ENCODE peak calls at places on chromosomes 5 and 9, in nine cellular contexts. E, Z, W, Y, N, Q, O, C and P are unnamed samples.

GRCh38 chr5:132228241-132229035 is 785 bp upstream of the P4HA2 start:
- DNase-seq in E (no peak), Z (no peak), W (no peak), Y (no peak), N (no peak), Q (no peak), O (no peak), C (no peak), P (no peak)

GRCh38 chr5:141780240-141780951 is 97.8 kb downstream of the PCDH1 start:
- DNase-seq in E (no peak), Z (no peak), W (no peak), Y (no peak), N (no peak), Q (no peak), O (no peak), C (no peak), P (no peak)

GRCh38 chr5:141094481-141095262 is at the start of gene PCDHB2:
- DNase-seq in E (no peak), Z (no peak), W (no peak), Y (peak; percentile 40), N (peak; percentile 49), Q (no peak), O (no peak), C (no peak), P (no peak)

GRCh38 chr9:13461588-13461987 is 182.1 kb upstream of the MPDZ start:
- DNase-seq in E (no peak), Z (no peak), W (no peak), Y (no peak), N (no peak), Q (no peak), O (no peak), C (no peak), P (no peak)

GRCh38 chr5:162817381-162817780 is 620.0 kb upstream of the CCNG1 start:
- DNase-seq in E (no peak), Z (no peak), W (no peak), Y (no peak), N (no peak), Q (no peak), O (no peak), C (no peak), P (no peak)

GRCh38 chr9:35349287-35349990 is 140.5 kb upstream of the RUSC2 start:
- DNase-seq in E (no peak), Z (no peak), W (no peak), Y (peak; percentile 38), N (no peak), Q (no peak), O (no peak), C (no peak), P (no peak)

GRCh38 chr9:94159069-94159915 is 75.0 kb downstream of the PTPDC1 start:
- DNase-seq in E (no peak), Z (no peak), W (no peak), Y (no peak), N (no peak), Q (no peak), O (no peak), C (no peak), P (no peak)

GRCh38 chr5:10885026-10885425 is 124.0 kb upstream of the DAP start:
- DNase-seq in E (no peak), Z (no peak), W (peak; percentile 83), Y (peak; percentile 96), N (no peak), Q (no peak), O (no peak), C (no peak), P (no peak)

GRCh38 chr9:126719677-126720435 is 85.0 kb upstream of the ZBTB43 start:
- DNase-seq in E (no peak), Z (peak; percentile 72), W (peak; percentile 20), Y (peak; percentile 95), N (no peak), Q (no peak), O (peak; percentile 92), C (peak; percentile 74), P (peak; percentile 61)

GRCh38 chr5:172835246-172836030 is 1.4 kb downstream of the ERGIC1 start:
- DNase-seq in E (no peak), Z (peak; percentile 41), W (no peak), Y (no peak), N (no peak), Q (no peak), O (no peak), C (no peak), P (no peak)

GRCh38 chr5:61625682-61626620 is 293.9 kb downstream of the ZSWIM6 start:
- DNase-seq in E (no peak), Z (peak; percentile 38), W (no peak), Y (peak; percentile 70), N (peak; percentile 62), Q (no peak), O (peak; percentile 89), C (no peak), P (no peak)

GRCh38 chr5:149829954-149830353 is 99.8 kb downstream of the PPARGC1B start:
- DNase-seq in E (no peak), Z (peak; percentile 27), W (no peak), Y (no peak), N (no peak), Q (no peak), O (no peak), C (no peak), P (no peak)

GRCh38 chr5:110376281-110376916 is 350.1 kb downstream of the TMEM232 start:
- DNase-seq in E (no peak), Z (no peak), W (no peak), Y (no peak), N (no peak), Q (no peak), O (no peak), C (no peak), P (no peak)

GRCh38 chr5:173781432-173781825 is 106.7 kb upstream of the CPEB4 start:
- DNase-seq in E (no peak), Z (no peak), W (no peak), Y (no peak), N (no peak), Q (no peak), O (no peak), C (no peak), P (no peak)

GRCh38 chr5:116645627-116646026 is 71.0 kb upstream of the SEMA6A start:
- DNase-seq in E (no peak), Z (no peak), W (no peak), Y (no peak), N (no peak), Q (no peak), O (no peak), C (no peak), P (no peak)

GRCh38 chr5:138064526-138064925 is 19.3 kb upstream of the WNT8A start:
- DNase-seq in E (no peak), Z (no peak), W (no peak), Y (no peak), N (no peak), Q (no peak), O (no peak), C (no peak), P (no peak)

GRCh38 chr5:72552041-72552557 is 44.9 kb upstream of the ZNF366 start:
- DNase-seq in E (no peak), Z (no peak), W (peak; percentile 47), Y (peak; percentile 92), N (no peak), Q (no peak), O (no peak), C (no peak), P (no peak)

GRCh38 chr9:13033959-13034695 is 245.4 kb downstream of the MPDZ start:
- DNase-seq in E (no peak), Z (peak; percentile 70), W (peak; percentile 31), Y (peak; percentile 54), N (peak; percentile 54), Q (no peak), O (peak; percentile 65), C (no peak), P (peak; percentile 47)

GRCh38 chr5:134982230-134982629 is 14.5 kb downstream of the CATSPER3 start:
- DNase-seq in E (no peak), Z (no peak), W (no peak), Y (no peak), N (no peak), Q (no peak), O (no peak), C (no peak), P (no peak)

GRCh38 chr9:124356745-124357390 is 58.4 kb downstream of the PSMB7 start:
- DNase-seq in E (no peak), Z (no peak), W (no peak), Y (no peak), N (no peak), Q (no peak), O (no peak), C (no peak), P (no peak)

GRCh38 chr9:123982535-123982934 is 29.0 kb upstream of the LHX2 start:
- DNase-seq in E (no peak), Z (no peak), W (no peak), Y (no peak), N (no peak), Q (no peak), O (no peak), C (no peak), P (no peak)

GRCh38 chr5:37248970-37249819 is at the start of gene CPLANE1:
- DNase-seq in E (peak; percentile 25), Z (peak; percentile 89), W (no peak), Y (peak; percentile 74), N (peak; percentile 76), Q (peak; percentile 56), O (peak; percentile 86), C (no peak), P (peak; percentile 70)

GRCh38 chr5:43305948-43306563 is 7.2 kb downstream of the HMGCS1 start:
- DNase-seq in E (peak; percentile 50), Z (peak; percentile 25), W (no peak), Y (peak; percentile 72), N (no peak), Q (peak; percentile 7), O (no peak), C (no peak), P (peak; percentile 61)

GRCh38 chr5:160641405-160641804 is 210.6 kb downstream of the ATP10B start:
- DNase-seq in E (no peak), Z (no peak), W (no peak), Y (no peak), N (no peak), Q (no peak), O (no peak), C (no peak), P (no peak)